ENCODE peak calls at places on chromosomes 7 and 10, in nine cellular contexts. N is EL; H is foreskin fibroblast; O is activated CD8-positive, alpha-beta memory T cell treated with anti-CD3 and anti-CD28 coated beads for 48 hours; Q is AG09319; R is brain microvascular endothelial cell; K is tibial artery; F is HCT116; X is HuH-7.5. J is an unnamed sample.

GRCh38 chr10:72460271-72460670 is 105.6 kb upstream of the DNAJB12 start:
- DNase-seq in N (no peak), H (no peak), O (no peak), Q (no peak), R (no peak), K (no peak), F (no peak), X (no peak), J (no peak)

GRCh38 chr7:44131173-44132009 is 8.0 kb upstream of the POLD2 start:
- DNase-seq in N (no peak), H (peak), O (no peak), Q (no peak), R (no peak), K (no peak), F (no peak), X (peak), J (no peak)

GRCh38 chr7:55052081-55052480 is 33.3 kb downstream of the EGFR start:
- DNase-seq in N (peak), H (peak), O (no peak), Q (no peak), R (peak), K (no peak), F (no peak), X (no peak), J (no peak)

GRCh38 chr10:7505196-7505595 is 94.4 kb upstream of the SFMBT2 start:
- DNase-seq in N (no peak), H (no peak), O (no peak), Q (no peak), R (no peak), K (no peak), F (no peak), X (no peak), J (no peak)

GRCh38 chr7:38316733-38317360 is 43.4 kb upstream of the TARP start:
- DNase-seq in N (no peak), H (no peak), O (no peak), Q (no peak), R (no peak), K (no peak), F (no peak), X (no peak), J (no peak)

GRCh38 chr7:87219545-87220025 is at the start of gene TMEM243:
- DNase-seq in N (peak), H (peak), O (peak), Q (peak), R (peak), K (peak), F (no peak), X (peak), J (peak)

GRCh38 chr10:51014680-51015425 is 59.4 kb upstream of the PRKG1 start:
- DNase-seq in N (no peak), H (no peak), O (no peak), Q (no peak), R (no peak), K (no peak), F (no peak), X (no peak), J (no peak)

GRCh38 chr7:107592361-107593024 is 12.4 kb downstream of the BCAP29 start:
- DNase-seq in N (peak), H (peak), O (no peak), Q (no peak), R (no peak), K (no peak), F (no peak), X (no peak), J (no peak)

GRCh38 chr10:95537543-95537930 is 23.6 kb downstream of the SORBS1 start:
- DNase-seq in N (no peak), H (no peak), O (no peak), Q (no peak), R (no peak), K (no peak), F (no peak), X (no peak), J (no peak)

GRCh38 chr10:26503911-26504310 is 65.8 kb downstream of the APBB1IP start:
- DNase-seq in N (no peak), H (no peak), O (no peak), Q (no peak), R (no peak), K (no peak), F (no peak), X (no peak), J (no peak)

GRCh38 chr10:77448226-77448625 is 189.4 kb downstream of the KCNMA1 start:
- DNase-seq in N (no peak), H (no peak), O (no peak), Q (no peak), R (no peak), K (no peak), F (no peak), X (no peak), J (no peak)

GRCh38 chr10:110340122-110340521 is 35.4 kb upstream of the SMNDC1 start:
- DNase-seq in N (no peak), H (no peak), O (no peak), Q (no peak), R (no peak), K (no peak), F (no peak), X (no peak), J (no peak)

GRCh38 chr7:25025218-25025671 is 45.3 kb upstream of the OSBPL3 start:
- DNase-seq in N (peak), H (peak), O (no peak), Q (peak), R (peak), K (no peak), F (no peak), X (peak), J (no peak)

GRCh38 chr7:47241112-47242065 is 340.5 kb downstream of the TNS3 start:
- DNase-seq in N (no peak), H (no peak), O (no peak), Q (no peak), R (no peak), K (no peak), F (no peak), X (no peak), J (no peak)

GRCh38 chr10:29257106-29257783 is 31.6 kb upstream of the LYZL1 start:
- DNase-seq in N (peak), H (peak), O (no peak), Q (no peak), R (peak), K (peak), F (no peak), X (no peak), J (no peak)

GRCh38 chr7:67406941-67407340 is 410.3 kb downstream of the TYW1 start:
- DNase-seq in N (no peak), H (no peak), O (no peak), Q (no peak), R (no peak), K (no peak), F (no peak), X (no peak), J (no peak)